ENCODE peak calls at places on chromosomes 6 and 20, in four cellular contexts. R is uterus, B is IMR-90, S is NAMALWA. A is an unnamed sample.

GRCh38 chr6:155327326-155328073 is 13.2 kb upstream of the TFB1M start:
- DNase-seq in R (peak), B (peak), S (peak), A (peak)

GRCh38 chr6:27867051-27867940 is 44.9 kb downstream of the OR2B2 start:
- DNase-seq in R (no peak), B (peak), S (peak), A (peak)

GRCh38 chr6:133447924-133448323 is 206.8 kb downstream of the EYA4 start:
- DNase-seq in R (no peak), B (peak), S (no peak), A (no peak)

GRCh38 chr6:75210885-75211739 is 5.3 kb upstream of the COL12A1 start:
- DNase-seq in R (peak), B (peak), S (peak), A (peak)

GRCh38 chr6:109918227-109918626 is 59.9 kb upstream of the GPR6 start:
- DNase-seq in R (no peak), B (no peak), S (no peak), A (no peak)

GRCh38 chr6:46269447-46270229 is 98.9 kb upstream of the ENPP5 start:
- DNase-seq in R (peak), B (no peak), S (no peak), A (no peak)

GRCh38 chr20:25281541-25281991 is 33.7 kb downstream of the PYGB start:
- DNase-seq in R (peak), B (no peak), S (peak), A (no peak)

GRCh38 chr6:43772571-43773049 is 2.6 kb downstream of the VEGFA start:
- DNase-seq in R (no peak), B (no peak), S (peak), A (no peak)

GRCh38 chr6:14077193-14077853 is 40.2 kb upstream of the CD83 start:
- DNase-seq in R (no peak), B (no peak), S (no peak), A (no peak)

GRCh38 chr6:126848119-126848518 is 270.4 kb upstream of the RSPO3 start:
- DNase-seq in R (no peak), B (no peak), S (no peak), A (no peak)

GRCh38 chr6:87791485-87791884 is 89.5 kb upstream of the AKIRIN2 start:
- DNase-seq in R (no peak), B (no peak), S (no peak), A (no peak)

GRCh38 chr20:51930775-51931174 is 128.5 kb upstream of the SALL4 start:
- DNase-seq in R (no peak), B (peak), S (no peak), A (no peak)

GRCh38 chr6:22334778-22335177 is 37.9 kb upstream of the PRL start:
- DNase-seq in R (no peak), B (no peak), S (no peak), A (no peak)

GRCh38 chr20:24027229-24027628 is 38.6 kb upstream of the GGTLC1 start:
- DNase-seq in R (peak), B (no peak), S (peak), A (peak)

GRCh38 chr6:166575190-166575589 is 11.3 kb downstream of the RAMACL start:
- DNase-seq in R (peak), B (no peak), S (no peak), A (no peak)